ENCODE peak calls at places on chromosomes 4 and X, in seven cellular contexts. T, W, I, M, O, G and Q are unnamed samples.

GRCh38 chr4:158496030-158496741 is 25.5 kb upstream of the RXFP1 start:
- DNase-seq in T (no peak), W (peak), I (no peak), M (no peak), O (no peak), G (no peak), Q (no peak)

GRCh38 chr4:177008836-177009501 is 216.2 kb upstream of the VEGFC start:
- DNase-seq in T (no peak), W (no peak), I (no peak), M (no peak), O (no peak), G (no peak), Q (no peak)

GRCh38 chr4:51884606-51885005 is 41.7 kb downstream of the DCUN1D4 start:
- DNase-seq in T (no peak), W (no peak), I (no peak), M (no peak), O (no peak), G (no peak), Q (no peak)

GRCh38 chr4:81595798-81596610 is 124.3 kb upstream of the RASGEF1B start:
- DNase-seq in T (no peak), W (no peak), I (no peak), M (no peak), O (no peak), G (no peak), Q (no peak)

GRCh38 chr4:4673070-4673469 is 131.2 kb upstream of the STX18 start:
- DNase-seq in T (peak), W (peak), I (no peak), M (no peak), O (no peak), G (no peak), Q (no peak)

GRCh38 chr4:55078987-55079386 is 46.4 kb downstream of the KDR start:
- DNase-seq in T (peak), W (peak), I (peak), M (peak), O (no peak), G (no peak), Q (no peak)

GRCh38 chr4:104735174-104735573 is 240.5 kb upstream of the CXXC4 start:
- DNase-seq in T (no peak), W (no peak), I (no peak), M (no peak), O (no peak), G (no peak), Q (no peak)

GRCh38 chrX:25442501-25442900 is 426.7 kb upstream of the ARX start:
- DNase-seq in T (no peak), W (no peak), I (no peak), M (no peak), O (no peak), G (no peak), Q (no peak)

GRCh38 chr4:45662996-45663395 is 460.9 kb downstream of the GABRG1 start:
- DNase-seq in T (no peak), W (peak), I (peak), M (no peak), O (no peak), G (no peak), Q (no peak)

GRCh38 chrX:134453631-134454030 is 6.3 kb upstream of the HPRT1 start:
- DNase-seq in T (no peak), W (no peak), I (no peak), M (no peak), O (no peak), G (no peak), Q (no peak)

GRCh38 chr4:119231517-119231916 is 19.0 kb downstream of the USP53 start:
- DNase-seq in T (no peak), W (no peak), I (no peak), M (no peak), O (no peak), G (no peak), Q (no peak)

GRCh38 chrX:152149648-152150047 is 11.3 kb upstream of the MAGEA10 start:
- DNase-seq in T (no peak), W (no peak), I (no peak), M (no peak), O (no peak), G (no peak), Q (no peak)

GRCh38 chr4:8046925-8047541 is 107.4 kb upstream of the AFAP1 start:
- DNase-seq in T (no peak), W (no peak), I (no peak), M (no peak), O (no peak), G (no peak), Q (no peak)

GRCh38 chr4:168993724-168994510 is 16.1 kb downstream of the CBR4 start:
- DNase-seq in T (no peak), W (peak), I (peak), M (no peak), O (no peak), G (no peak), Q (no peak)

GRCh38 chr4:7915875-7916242 is 23.8 kb downstream of the AFAP1 start:
- DNase-seq in T (no peak), W (no peak), I (no peak), M (no peak), O (no peak), G (no peak), Q (no peak)

GRCh38 chrX:45788941-45789348 is 588.3 kb upstream of the DIPK2B start:
- DNase-seq in T (no peak), W (peak), I (no peak), M (no peak), O (peak), G (no peak), Q (no peak)

GRCh38 chr4:187071896-187072295 is 348.2 kb upstream of the FAT1 start:
- DNase-seq in T (no peak), W (no peak), I (no peak), M (no peak), O (no peak), G (no peak), Q (no peak)

GRCh38 chr4:70601422-70602039 is 9.5 kb downstream of the AMBN start:
- DNase-seq in T (peak), W (peak), I (peak), M (no peak), O (peak), G (peak), Q (peak)

GRCh38 chr4:170202721-170203120 is 113.0 kb upstream of the AADAT start:
- DNase-seq in T (no peak), W (no peak), I (no peak), M (no peak), O (no peak), G (no peak), Q (no peak)

GRCh38 chr4:23039813-23040212 is 347.1 kb downstream of the GBA3 start:
- DNase-seq in T (no peak), W (no peak), I (no peak), M (no peak), O (no peak), G (no peak), Q (no peak)

GRCh38 chr4:36786519-36786918 is 458.0 kb upstream of the NWD2 start:
- DNase-seq in T (no peak), W (no peak), I (peak), M (no peak), O (no peak), G (no peak), Q (no peak)

GRCh38 chrX:47456080-47456479 is 26.9 kb downstream of the ZNF41 start:
- DNase-seq in T (no peak), W (no peak), I (no peak), M (no peak), O (no peak), G (no peak), Q (no peak)

GRCh38 chrX:21747523-21747922 is 10.4 kb downstream of the SMPX start:
- DNase-seq in T (no peak), W (peak), I (no peak), M (no peak), O (no peak), G (no peak), Q (no peak)

GRCh38 chrX:9464435-9465371 is at the start of gene TBL1X:
- DNase-seq in T (peak), W (peak), I (peak), M (no peak), O (peak), G (no peak), Q (no peak)

GRCh38 chr4:114659386-114660008 is 60.9 kb downstream of the UGT8 start:
- DNase-seq in T (peak), W (peak), I (peak), M (peak), O (peak), G (peak), Q (no peak)

GRCh38 chr4:17072483-17072882 is 174.0 kb upstream of the LDB2 start:
- DNase-seq in T (no peak), W (no peak), I (no peak), M (no peak), O (no peak), G (no peak), Q (no peak)

GRCh38 chr4:152686452-152687013 is 6.7 kb upstream of the TMEM154 start:
- DNase-seq in T (no peak), W (no peak), I (no peak), M (no peak), O (no peak), G (no peak), Q (no peak)

DNA sequence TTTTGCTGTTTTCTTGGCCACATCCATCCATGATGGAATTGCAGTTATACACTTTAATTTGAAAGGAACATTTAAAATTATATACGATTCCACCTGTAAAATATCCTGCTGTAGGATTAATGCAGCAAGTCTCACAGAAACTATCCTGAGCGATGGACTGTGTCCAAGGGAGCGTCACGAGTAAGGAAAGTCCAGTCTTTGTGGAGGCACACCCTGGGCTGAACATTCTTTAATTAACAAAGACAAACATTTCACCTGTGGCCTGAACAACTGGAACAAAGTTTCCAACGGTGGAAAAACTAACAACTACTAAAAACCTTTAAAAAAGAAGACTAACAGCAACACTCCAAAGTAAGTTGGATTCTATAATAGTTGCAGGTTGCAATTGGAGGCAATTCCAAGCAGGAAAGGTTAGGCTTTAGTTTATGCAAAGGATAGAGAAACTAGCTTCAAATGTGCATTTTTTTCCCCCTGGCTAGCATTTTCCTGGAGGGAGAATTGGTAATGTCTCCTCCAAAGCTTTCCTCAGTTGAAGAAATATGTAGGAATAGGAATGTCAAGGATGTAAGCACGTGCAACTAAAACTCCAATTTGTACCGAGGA is 11.0 kb downstream of the EREG start:
- DNase-seq in T (no peak), W (no peak), I (no peak), M (no peak), O (no peak), G (no peak), Q (no peak)
- H3K4me3 ChIP-seq in T (no peak), W (no peak), I (no peak), M (no peak), O (no peak), G (no peak), Q (no peak)

DNA sequence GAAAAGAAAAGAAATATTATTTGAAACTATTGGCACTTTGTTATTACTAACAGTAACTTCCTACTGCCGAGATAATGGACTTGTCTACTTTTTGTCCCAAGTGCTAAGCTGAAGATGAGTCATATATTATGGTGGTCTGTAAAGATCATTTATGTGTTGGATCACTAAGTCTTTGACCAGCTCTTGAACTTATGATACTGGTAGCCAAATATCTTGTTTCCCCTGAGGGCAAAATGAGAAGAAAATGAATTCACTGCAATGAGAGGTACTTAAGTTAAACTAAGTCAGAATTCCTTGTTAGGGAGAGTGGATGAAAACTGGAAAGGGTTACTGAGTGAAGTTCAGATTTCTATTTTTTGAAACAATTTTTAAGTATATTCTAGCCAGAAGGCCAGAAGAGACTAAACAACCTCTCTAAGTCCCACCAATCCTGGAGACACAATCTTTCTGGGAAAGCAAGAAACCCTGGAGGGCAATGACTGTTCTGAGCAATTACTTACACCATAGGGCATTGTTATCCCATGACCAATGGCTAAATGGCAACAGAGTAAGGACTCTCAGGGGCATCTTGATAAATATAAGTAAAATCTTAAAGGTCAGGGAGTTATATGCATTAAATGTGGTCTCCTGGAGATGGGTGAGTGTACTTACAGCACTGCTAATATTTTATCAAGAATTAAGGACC is 287.7 kb downstream of the STIM2 start:
- DNase-seq in T (no peak), W (peak), I (peak), M (no peak), O (no peak), G (no peak), Q (no peak)
- H3K4me3 ChIP-seq in T (no peak), W (no peak), I (no peak), M (no peak), O (no peak), G (no peak), Q (no peak)

DNA sequence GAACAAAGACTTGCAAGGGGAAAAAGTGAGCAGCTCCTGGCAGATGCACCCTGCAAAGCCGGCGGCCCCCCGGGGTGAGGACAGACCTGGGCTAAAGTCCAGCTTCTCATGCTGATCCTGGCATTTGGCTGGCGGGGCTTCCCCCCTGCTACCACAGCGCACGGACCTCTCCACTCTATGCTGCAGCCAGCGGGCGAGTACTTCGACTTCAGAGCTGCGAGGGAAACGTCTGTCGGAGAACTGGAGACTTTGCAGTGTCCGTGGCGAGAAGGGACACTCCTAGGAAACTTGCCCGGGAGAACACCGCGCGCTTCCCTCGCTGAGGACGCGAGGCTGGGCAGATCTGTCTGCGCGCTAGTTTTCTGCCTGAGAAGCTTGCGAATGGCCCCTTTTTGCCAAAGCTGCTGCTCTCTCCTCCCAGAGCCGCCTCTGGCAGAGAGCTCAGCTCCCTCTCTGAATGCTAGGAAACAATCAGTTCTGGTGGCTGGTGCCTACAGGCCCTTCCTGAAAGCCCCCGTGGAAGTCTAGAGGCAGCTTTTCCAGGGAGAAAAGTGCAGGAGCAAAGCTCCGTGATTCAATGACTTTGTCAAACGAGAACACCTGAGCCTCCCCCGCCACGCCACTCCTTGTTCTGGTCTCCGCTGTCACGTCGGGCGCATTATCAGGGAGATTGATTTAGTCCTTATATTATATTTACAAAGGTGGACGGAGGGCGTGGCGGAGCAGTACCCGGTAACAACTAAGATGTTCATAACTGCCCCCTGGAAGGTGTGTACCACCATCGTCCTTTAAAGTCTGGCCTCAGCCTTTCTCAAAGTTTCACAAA is 284.0 kb downstream of the PACRGL start:
- DNase-seq in T (no peak), W (no peak), I (peak), M (no peak), O (no peak), G (no peak), Q (no peak)
- H3K4me3 ChIP-seq in T (no peak), W (no peak), I (no peak), M (peak), O (no peak), G (no peak), Q (no peak)

GRCh38 chr4:174213734-174214101 is 69.7 kb downstream of the FBXO8 start:
- DNase-seq in T (no peak), W (no peak), I (no peak), M (no peak), O (no peak), G (no peak), Q (no peak)
- H3K4me3 ChIP-seq in T (no peak), W (peak), I (no peak), M (peak), O (no peak), G (peak), Q (peak)

GRCh38 chr4:1682860-1683259 is 1.3 kb downstream of the FAM53A start:
- DNase-seq in T (no peak), W (no peak), I (no peak), M (no peak), O (peak), G (no peak), Q (no peak)
- H3K4me3 ChIP-seq in T (no peak), W (peak), I (peak), M (peak), O (no peak), G (peak), Q (peak)